ENCODE peak calls at places on chromosomes 2 and 18, in six cellular contexts. S, J, B, P, K and R are unnamed samples.

GRCh38 chr2:224183086-224183485 is 144.0 kb upstream of the SERPINE2 start:
- DNase-seq in K (no peak), S (no peak), J (no peak), B (no peak), P (no peak), R (no peak)

GRCh38 chr2:182240862-182241371 is 185.9 kb downstream of the PDE1A start:
- DNase-seq in S (peak; percentile 54), P (no peak), J (peak; percentile 62), K (peak; percentile 27), B (peak; percentile 38), R (no peak)

GRCh38 chr2:15931950-15932349 is 8.4 kb upstream of the MYCN start:
- DNase-seq in J (no peak), K (no peak), S (no peak), P (no peak), B (no peak), R (no peak)

GRCh38 chr2:239275037-239275685 is 125.7 kb downstream of the HDAC4 start:
- DNase-seq in B (peak; percentile 97), P (peak; percentile 93), S (no peak), K (no peak), J (no peak), R (peak; percentile 64)

GRCh38 chr18:45658756-45659155 is 43.5 kb downstream of the SLC14A2 start:
- DNase-seq in J (no peak), B (no peak), P (no peak), K (no peak), S (no peak), R (no peak)

GRCh38 chr18:59767732-59768131 is 70.5 kb upstream of the CCBE1 start:
- DNase-seq in S (no peak), J (no peak), K (no peak), P (no peak), B (no peak), R (no peak)

GRCh38 chr2:215973954-215974699 is 39.2 kb downstream of the MREG start:
- DNase-seq in P (no peak), J (no peak), S (no peak), K (no peak), B (no peak), R (no peak)

GRCh38 chr2:159855153-159856140 is 57.4 kb upstream of the CD302 start:
- DNase-seq in B (no peak), P (peak; percentile 75), J (no peak), S (no peak), K (no peak), R (no peak)

GRCh38 chr2:84939426-84940087 is 31.4 kb upstream of the KCMF1 start:
- DNase-seq in P (peak; percentile 85), J (peak; percentile 99), B (no peak), S (no peak), K (peak; percentile 38), R (no peak)

GRCh38 chr2:142974288-142975024 is 97.0 kb downstream of the KYNU start:
- DNase-seq in B (no peak), J (no peak), P (no peak), K (no peak), S (peak; percentile 62), R (no peak)

GRCh38 chr2:3386448-3386958 is 7.0 kb downstream of the TRAPPC12 start:
- DNase-seq in K (no peak), S (no peak), P (no peak), J (no peak), B (no peak), R (no peak)

GRCh38 chr2:227374158-227374557 is 4.9 kb downstream of the TM4SF20 start:
- DNase-seq in S (no peak), J (no peak), B (no peak), K (no peak), P (no peak), R (no peak)

GRCh38 chr2:54776494-54776893 is 53.0 kb downstream of the EML6 start:
- DNase-seq in K (no peak), B (no peak), P (no peak), J (no peak), S (no peak), R (no peak)

GRCh38 chr2:38866773-38867443 is 8.8 kb downstream of the DHX57 start:
- DNase-seq in J (no peak), P (no peak), K (no peak), S (no peak), B (no peak), R (no peak)

GRCh38 chr18:37489998-37490397 is 75.6 kb downstream of the CELF4 start:
- DNase-seq in B (no peak), J (no peak), K (no peak), P (no peak), S (no peak), R (no peak)

GRCh38 chr2:61015971-61016370 is 1.5 kb upstream of the PEX13 start:
- DNase-seq in J (no peak), K (no peak), B (no peak), P (no peak), S (no peak), R (no peak)

GRCh38 chr2:40041983-40042382 is 262.9 kb upstream of the THUMPD2 start:
- DNase-seq in J (no peak), B (no peak), S (no peak), K (no peak), P (no peak), R (no peak)

GRCh38 chr2:42338567-42339190 is 22.3 kb downstream of the COX7A2L start:
- DNase-seq in P (no peak), J (no peak), K (no peak), S (no peak), B (no peak), R (no peak)

GRCh38 chr2:38933653-38934052 is 44.0 kb downstream of the ARHGEF33 start:
- DNase-seq in B (no peak), K (no peak), J (no peak), P (no peak), S (no peak), R (no peak)

GRCh38 chr2:114661926-114662670 is 219.7 kb downstream of the DPP10 start:
- DNase-seq in B (no peak), J (no peak), P (peak; percentile 66), K (no peak), S (peak; percentile 64), R (peak; percentile 47)

GRCh38 chr18:58285731-58286130 is 241.7 kb downstream of the NEDD4L start:
- DNase-seq in K (no peak), P (no peak), S (no peak), J (no peak), B (no peak), R (no peak)

GRCh38 chr18:58225101-58225500 is 181.1 kb downstream of the NEDD4L start:
- DNase-seq in P (no peak), K (peak; percentile 23), J (peak; percentile 71), B (no peak), S (no peak), R (no peak)

GRCh38 chr2:48774251-48774650 is 18.7 kb upstream of the LHCGR start:
- DNase-seq in S (no peak), J (no peak), K (no peak), B (no peak), P (no peak), R (no peak)

GRCh38 chr2:28638102-28638501 is 113.5 kb upstream of the PPP1CB start:
- DNase-seq in B (no peak), K (no peak), S (no peak), P (no peak), J (no peak), R (no peak)

GRCh38 chr2:191165190-191165643 is 14.4 kb upstream of the STAT4 start:
- DNase-seq in J (no peak), P (no peak), B (peak; percentile 36), K (no peak), S (peak; percentile 78), R (no peak)

GRCh38 chr2:67290451-67290991 is 106.6 kb upstream of the ETAA1 start:
- DNase-seq in J (no peak), P (no peak), B (peak; percentile 3), S (no peak), K (no peak), R (no peak)

GRCh38 chr18:35875566-35875965 is 96.9 kb upstream of the RMP24 start:
- DNase-seq in J (no peak), P (no peak), S (no peak), K (no peak), B (no peak), R (no peak)

GRCh38 chr2:215680605-215681598 is 245.0 kb upstream of the FN1 start:
- DNase-seq in S (no peak), B (no peak), K (no peak), P (no peak), J (peak; percentile 50), R (peak; percentile 19)

GRCh38 chr2:44051948-44052347 is 56.2 kb upstream of the LRPPRC start:
- DNase-seq in B (no peak), S (peak; percentile 35), K (no peak), J (no peak), P (no peak), R (no peak)

GRCh38 chr2:68365087-68365486 is at the start of gene PLEK:
- DNase-seq in S (no peak), P (peak; percentile 93), B (no peak), J (no peak), K (no peak), R (no peak)
- TF ChIP-seq POLR2AphosphoS5 in S (no peak), P (peak; percentile 95), B (no peak), J (peak; percentile 98), K (peak; percentile 96), R (no peak)

GRCh38 chr2:64212346-64212745 is 68.1 kb upstream of the PELI1 start:
- DNase-seq in B (no peak), P (no peak), K (no peak), J (no peak), S (no peak), R (no peak)
- TF ChIP-seq POLR2AphosphoS5 in B (no peak), P (peak; percentile 40), K (no peak), J (no peak), S (no peak), R (no peak)

GRCh38 chr2:6888724-6889123 is 11.1 kb downstream of the RSAD2 start:
- DNase-seq in S (no peak), J (no peak), B (no peak), P (no peak), K (no peak), R (no peak)

GRCh38 chr2:6885968-6886367 is 8.4 kb downstream of the RSAD2 start:
- DNase-seq in B (no peak), S (no peak), J (no peak), K (no peak), P (no peak), R (no peak)

GRCh38 chr2:6883448-6884122 is 6.0 kb downstream of the RSAD2 start:
- DNase-seq in J (no peak), K (no peak), P (no peak), B (no peak), S (no peak), R (no peak)

GRCh38 chr2:6887783-6888192 is 10.2 kb downstream of the RSAD2 start:
- DNase-seq in S (no peak), B (no peak), J (no peak), P (no peak), K (no peak), R (no peak)
- TF ChIP-seq POLR2AphosphoS5 in S (no peak), B (no peak), J (no peak), P (no peak), K (no peak), R (no peak)

DNA sequence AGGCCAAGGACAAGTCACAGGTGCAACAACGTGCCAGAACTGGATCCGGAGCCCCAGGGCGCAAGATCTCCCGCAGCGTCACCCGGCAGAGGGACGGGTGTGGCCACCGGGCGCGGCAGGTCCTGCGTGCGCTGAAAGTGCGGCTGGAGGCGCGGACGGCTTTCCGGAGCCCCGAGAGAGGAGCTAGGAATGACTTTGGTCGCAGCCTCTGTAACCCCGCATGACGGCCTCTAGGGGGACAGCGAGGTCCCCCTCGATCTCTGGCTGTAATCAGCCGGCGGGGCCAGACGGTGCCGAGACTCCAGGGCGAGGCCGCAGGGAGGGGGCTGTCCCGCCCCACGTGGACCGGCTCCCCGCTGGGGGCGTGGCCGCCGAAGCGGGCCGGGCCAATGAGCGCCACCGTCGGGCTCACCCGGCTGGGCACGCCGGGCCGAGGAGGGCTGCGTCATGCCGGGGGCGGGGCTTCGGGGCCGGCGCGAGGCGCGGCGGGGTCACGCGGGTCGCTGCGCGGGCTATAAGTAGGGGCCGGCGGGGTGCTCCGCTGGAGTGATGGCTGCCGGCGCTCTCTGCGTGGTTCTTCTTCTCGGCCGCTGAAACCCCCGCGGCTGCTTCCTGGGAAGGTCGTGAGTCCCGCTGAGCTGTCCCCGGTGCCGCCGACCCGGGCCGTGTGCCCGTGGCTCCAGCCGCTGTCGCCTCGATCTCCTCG is at the start of gene SLC20A1:
- DNase-seq in J (peak; percentile 74), B (peak; percentile 86), K (peak; percentile 97), S (peak; percentile 96), P (peak; percentile 100), R (peak; percentile 93)
- TF ChIP-seq POLR2AphosphoS5 in J (peak; percentile 99), B (peak; percentile 98), K (peak; percentile 98), S (peak; percentile 67), P (peak; percentile 97), R (peak; percentile 82)